ENCODE peak calls at places on chromosomes 13 and 19, in nine cellular contexts. I is SK-N-SH, Z is GM23248, F is OCI-LY7, O is neural progenitor cell, G is PC-3, K is hepatocyte, C is HCT116, P is MM.1S. Y is an unnamed sample.

GRCh38 chr13:41137951-41138350 is 5.3 kb upstream of the KBTBD6 start:
- DNase-seq in O (no peak), P (no peak), C (no peak), K (no peak), I (no peak), G (peak; percentile 81), Z (peak; percentile 64), F (no peak), Y (no peak)

GRCh38 chr13:83839158-83839557 is 43.1 kb downstream of the SLITRK1 start:
- DNase-seq in K (no peak), I (no peak), F (no peak), G (no peak), C (no peak), O (peak; percentile 54), Z (no peak), P (no peak), Y (peak; percentile 36)

GRCh38 chr19:32407004-32407992 is 1.7 kb downstream of the DPY19L3 start:
- DNase-seq in I (peak; percentile 36), P (no peak), O (no peak), K (no peak), Z (peak; percentile 75), G (peak; percentile 3), F (no peak), C (no peak), Y (no peak)

GRCh38 chr13:95154441-95154886 is 146.8 kb downstream of the ABCC4 start:
- DNase-seq in P (no peak), C (no peak), I (no peak), K (no peak), O (no peak), Z (peak; percentile 38), G (peak; percentile 90), F (no peak), Y (no peak)

GRCh38 chr13:74132152-74132767 is 1.9 kb downstream of the KLF12 start:
- DNase-seq in Z (peak; percentile 25), G (peak; percentile 48), C (no peak), F (peak; percentile 76), P (no peak), K (peak; percentile 19), O (peak; percentile 3), I (no peak), Y (peak; percentile 21)

GRCh38 chr19:20371911-20372310 is 193.7 kb downstream of the ZNF737 start:
- DNase-seq in C (no peak), O (no peak), K (no peak), G (no peak), Z (no peak), P (no peak), I (no peak), F (no peak), Y (peak; percentile 34)

GRCh38 chr19:45954132-45954531 is 19.5 kb downstream of the NOVA2 start:
- DNase-seq in P (no peak), Z (no peak), F (no peak), C (no peak), G (no peak), O (peak; percentile 89), K (no peak), I (peak; percentile 94), Y (peak; percentile 64)

GRCh38 chr13:50268500-50268899 is 253.3 kb downstream of the KCNRG start:
- DNase-seq in O (no peak), G (no peak), F (no peak), K (no peak), P (no peak), C (no peak), I (peak; percentile 14), Z (peak; percentile 23), Y (no peak)

GRCh38 chr13:112453207-112453829 is 77.2 kb downstream of the SPACA7 start:
- DNase-seq in O (no peak), I (no peak), G (no peak), C (no peak), P (no peak), F (no peak), Z (no peak), K (no peak), Y (no peak)

GRCh38 chr13:85497652-85498051 is 301.6 kb downstream of the SLITRK6 start:
- DNase-seq in O (no peak), K (no peak), I (no peak), Z (peak; percentile 8), F (no peak), P (no peak), G (peak; percentile 89), C (no peak), Y (no peak)

GRCh38 chr19:14476663-14477401 is 1.7 kb upstream of the PTGER1 start:
- DNase-seq in K (peak; percentile 66), Z (peak; percentile 80), O (no peak), G (peak; percentile 83), F (peak; percentile 24), I (peak; percentile 36), C (peak; percentile 48), P (no peak), Y (no peak)

GRCh38 chr19:55305491-55305890 is 19.6 kb downstream of the TMEM150B start:
- DNase-seq in I (peak; percentile 84), G (peak; percentile 56), O (peak; percentile 76), C (no peak), P (peak; percentile 45), F (peak; percentile 80), Z (peak; percentile 50), K (no peak), Y (peak; percentile 88)

GRCh38 chr13:96491103-96491502 is 401.2 kb downstream of the HS6ST3 start:
- DNase-seq in C (no peak), Z (no peak), I (no peak), K (no peak), G (no peak), F (no peak), O (no peak), P (no peak), Y (no peak)

GRCh38 chr13:109389892-109390345 is 396.5 kb downstream of the IRS2 start:
- DNase-seq in O (no peak), K (no peak), C (no peak), P (no peak), G (no peak), F (no peak), Z (peak; percentile 77), I (no peak), Y (no peak)

DNA sequence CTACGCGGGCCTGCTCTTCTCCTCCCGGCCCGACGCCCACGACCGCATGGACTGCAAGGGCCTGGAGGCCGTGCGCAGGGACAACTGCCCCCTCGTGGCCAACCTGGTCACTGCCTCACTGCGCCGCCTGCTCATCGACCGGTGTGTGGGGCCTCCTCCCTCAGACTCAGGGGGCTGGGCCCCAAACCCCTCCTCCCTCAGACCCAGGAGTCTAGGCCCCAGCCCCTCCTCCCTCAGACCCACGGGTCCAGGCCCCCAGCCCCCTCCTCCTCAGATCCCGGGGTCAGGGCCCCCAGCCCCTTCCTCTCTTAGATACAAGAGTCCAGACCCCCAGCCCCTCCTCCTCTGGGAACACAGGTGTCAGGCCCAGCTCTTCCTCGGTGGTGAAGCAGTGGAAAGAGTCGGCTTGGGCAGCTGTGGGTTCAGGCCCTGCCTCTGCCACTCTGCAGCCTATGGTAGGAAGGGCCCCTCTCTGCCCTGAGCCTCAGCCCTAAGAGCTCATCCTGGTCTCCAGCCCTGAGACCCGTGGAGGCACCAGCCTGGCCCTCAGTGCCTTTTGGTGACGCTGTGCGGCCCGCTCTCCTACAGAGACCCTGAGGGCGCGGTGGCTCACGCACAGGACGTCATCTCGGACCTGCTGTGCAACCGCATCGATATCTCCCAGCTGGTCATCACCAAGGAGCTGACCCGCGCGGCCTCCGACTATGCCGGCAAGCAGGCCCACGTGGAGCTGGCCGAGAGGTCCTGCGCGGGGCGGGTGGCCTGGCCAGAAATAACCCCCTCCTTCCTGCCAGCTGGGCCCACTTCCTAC is 3.7 kb upstream of the SPIB start:
- DNase-seq in C (peak; percentile 16), I (peak; percentile 92), P (peak; percentile 12), O (peak; percentile 86), G (peak; percentile 24), F (peak; percentile 89), K (peak; percentile 85), Z (peak; percentile 83), Y (peak; percentile 93)
- TF ChIP-seq EZH2phosphoT487 in C (no peak), I (no peak), P (no peak), O (no peak), G (no peak), F (no peak), K (no peak), Z (no peak), Y (no peak)

GRCh38 chr19:1859319-1859718 is 4.1 kb downstream of the KLF16 start:
- DNase-seq in P (no peak), Z (no peak), I (no peak), O (peak; percentile 75), G (no peak), K (no peak), F (no peak), C (no peak), Y (no peak)
- H3K4me1 ChIP-seq in P (peaks cover 27% of the 10 kb centered on the region), Z (peaks cover 37% of the 10 kb centered on the region), I (peaks cover 37% of the 10 kb centered on the region), O (peaks cover 72% of the 10 kb centered on the region), G (peaks cover 15% of the 10 kb centered on the region), K (peaks cover 72% of the 10 kb centered on the region), F (peaks cover 74% of the 10 kb centered on the region), C (peaks cover 79% of the 10 kb centered on the region), Y (peaks cover 63% of the 10 kb centered on the region)

GRCh38 chr13:76663941-76664340 is 222.3 kb downstream of the KCTD12 start:
- DNase-seq in G (no peak), F (no peak), O (no peak), C (no peak), K (no peak), P (no peak), I (no peak), Z (peak; percentile 36), Y (no peak)
- TF ChIP-seq EZH2phosphoT487 in G (no peak), F (no peak), O (no peak), C (no peak), K (no peak), P (no peak), I (no peak), Z (no peak), Y (no peak)

DNA sequence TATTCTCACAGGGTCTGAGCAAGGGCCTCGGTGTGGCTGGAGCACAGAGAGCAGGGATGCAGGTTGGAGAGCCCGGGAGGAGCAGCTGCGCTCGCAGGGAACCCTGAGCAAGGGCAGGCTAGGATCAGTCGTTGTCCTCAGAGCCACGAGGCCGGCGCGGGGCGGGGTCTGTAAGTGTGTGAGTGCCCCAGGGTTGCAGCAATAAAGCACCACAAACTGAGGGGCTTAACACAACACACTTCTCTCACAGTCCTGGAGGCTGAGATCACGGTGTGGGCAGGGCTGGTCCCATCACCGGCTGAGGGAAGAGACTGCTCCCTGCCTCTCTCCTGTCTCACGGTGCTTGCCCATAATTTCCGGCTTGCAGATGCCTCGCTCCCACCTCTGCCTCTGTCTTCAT is 38.6 kb upstream of the GGACT start:
- DNase-seq in Z (no peak), P (no peak), G (no peak), K (no peak), F (no peak), I (no peak), O (no peak), C (no peak), Y (no peak)
- H3K4me1 ChIP-seq in Z (no peaks in the 10 kb centered on the region), P (no peaks in the 10 kb centered on the region), G (no peaks in the 10 kb centered on the region), K (no peaks in the 10 kb centered on the region), F (no peaks in the 10 kb centered on the region), I (no peaks in the 10 kb centered on the region), O (peaks cover 16% of the 10 kb centered on the region), C (no peaks in the 10 kb centered on the region), Y (peaks cover 21% of the 10 kb centered on the region)